ENCODE peak calls at places on chromosomes 3 and 15, in four cellular contexts. One of them, this sample, is unnamed.
A peak's percentile ranks its signal among the peaks of the same experiment; 100 is the strongest.

GRCh38 chr3:126964950-126965349 is 18.0 kb upstream of the PLXNA1 start:
- DNase-seq in GM12878: no peak
- DNase-seq in K562: no peak
- DNase-seq in HepG2: no peak
- DNase-seq in this sample: no peak

GRCh38 chr3:121707531-121708273 is 41.8 kb downstream of the GOLGB1 start:
- DNase-seq in GM12878: no peak
- DNase-seq in HepG2: no peak
- DNase-seq in K562: no peak
- DNase-seq in this sample: no peak

GRCh38 chr15:68603951-68604350 is 25.2 kb downstream of the CORO2B start:
- DNase-seq in HepG2: no peak
- DNase-seq in K562: no peak
- DNase-seq in GM12878: no peak
- DNase-seq in this sample: no peak

GRCh38 chr15:31236184-31237041 is 90.2 kb upstream of the KLF13 start:
- DNase-seq in GM12878: no peak
- DNase-seq in K562: peak; percentile 63
- DNase-seq in HepG2: peak; percentile 64
- DNase-seq in this sample: no peak

GRCh38 chr3:33315826-33316225 is 38.6 kb downstream of the FBXL2 start:
- DNase-seq in K562: no peak
- DNase-seq in GM12878: no peak
- DNase-seq in HepG2: peak; percentile 38
- DNase-seq in this sample: no peak

GRCh38 chr3:13199006-13199776 is 126.0 kb upstream of the IQSEC1 start:
- DNase-seq in GM12878: no peak
- DNase-seq in K562: no peak
- DNase-seq in HepG2: no peak
- DNase-seq in this sample: no peak

GRCh38 chr15:80977627-80978036 is 12.0 kb downstream of the MESD start:
- DNase-seq in K562: peak; percentile 81
- DNase-seq in HepG2: peak; percentile 35
- DNase-seq in GM12878: no peak
- DNase-seq in this sample: peak; percentile 79

GRCh38 chr3:23697416-23697815 is 108.3 kb upstream of the UBE2E1 start:
- DNase-seq in HepG2: no peak
- DNase-seq in K562: no peak
- DNase-seq in GM12878: no peak
- DNase-seq in this sample: no peak

GRCh38 chr3:28476194-28476593 is 127.6 kb upstream of the AZI2 start:
- DNase-seq in GM12878: peak; percentile 5
- DNase-seq in HepG2: peak; percentile 23
- DNase-seq in K562: peak; percentile 11
- DNase-seq in this sample: no peak

GRCh38 chr3:152386208-152386607 is 117.5 kb downstream of the MBNL1 start:
- DNase-seq in GM12878: no peak
- DNase-seq in K562: no peak
- DNase-seq in HepG2: no peak
- DNase-seq in this sample: no peak

GRCh38 chr15:48176097-48176496 is 2.0 kb downstream of the MYEF2 start:
- DNase-seq in GM12878: no peak
- DNase-seq in K562: no peak
- DNase-seq in HepG2: no peak
- DNase-seq in this sample: no peak

GRCh38 chr15:101828774-101829173 is 16.8 kb downstream of the OR4F15 start:
- DNase-seq in GM12878: no peak
- DNase-seq in HepG2: no peak
- DNase-seq in K562: peak; percentile 9
- DNase-seq in this sample: no peak

GRCh38 chr15:75450307-75451201 is 936 bp downstream of the SIN3A start:
- DNase-seq in K562: peak; percentile 90
- DNase-seq in HepG2: peak; percentile 93
- DNase-seq in GM12878: peak; percentile 87
- DNase-seq in this sample: peak; percentile 94

GRCh38 chr3:16302082-16302631 is 37.1 kb downstream of the OXNAD1 start:
- DNase-seq in HepG2: no peak
- DNase-seq in K562: no peak
- DNase-seq in GM12878: no peak
- DNase-seq in this sample: no peak

GRCh38 chr3:32940726-32941125 is 10.7 kb upstream of the CCR4 start:
- DNase-seq in K562: no peak
- DNase-seq in GM12878: no peak
- DNase-seq in HepG2: no peak
- DNase-seq in this sample: no peak

GRCh38 chr3:108021131-108021530 is 69.7 kb downstream of the CD47 start:
- DNase-seq in GM12878: no peak
- DNase-seq in HepG2: no peak
- DNase-seq in K562: no peak
- DNase-seq in this sample: no peak

GRCh38 chr3:194976813-194977322 is 291.2 kb downstream of the FAM43A start:
- DNase-seq in GM12878: no peak
- DNase-seq in K562: no peak
- DNase-seq in HepG2: peak; percentile 30
- DNase-seq in this sample: no peak

GRCh38 chr3:194956697-194957396 is 271.2 kb downstream of the FAM43A start:
- DNase-seq in K562: no peak
- DNase-seq in GM12878: no peak
- DNase-seq in HepG2: no peak
- DNase-seq in this sample: no peak

GRCh38 chr3:106345353-106346027 is 476.7 kb upstream of the CBLB start:
- DNase-seq in GM12878: no peak
- DNase-seq in HepG2: no peak
- DNase-seq in K562: no peak
- DNase-seq in this sample: no peak

GRCh38 chr3:154783053-154784037 is 296.8 kb upstream of the MME start:
- DNase-seq in K562: no peak
- DNase-seq in HepG2: no peak
- DNase-seq in GM12878: no peak
- DNase-seq in this sample: no peak

GRCh38 chr15:88748651-88749050 is 54.6 kb upstream of the ACAN start:
- DNase-seq in K562: no peak
- DNase-seq in HepG2: no peak
- DNase-seq in GM12878: no peak
- DNase-seq in this sample: no peak

GRCh38 chr3:128176270-128176831 is 23.1 kb downstream of the EEFSEC start:
- DNase-seq in GM12878: no peak
- DNase-seq in HepG2: no peak
- DNase-seq in K562: no peak
- DNase-seq in this sample: no peak

GRCh38 chr15:29018983-29019875 is 133.5 kb downstream of the APBA2 start:
- DNase-seq in HepG2: no peak
- DNase-seq in GM12878: no peak
- DNase-seq in K562: no peak
- DNase-seq in this sample: no peak

GRCh38 chr3:196757876-196758739 is 18.5 kb downstream of the PAK2 start:
- DNase-seq in GM12878: no peak
- DNase-seq in HepG2: no peak
- DNase-seq in K562: no peak
- DNase-seq in this sample: no peak

GRCh38 chr15:51227967-51228783 is 110.2 kb downstream of the CYP19A1 start:
- DNase-seq in K562: peak; percentile 86
- DNase-seq in GM12878: peak; percentile 76
- DNase-seq in HepG2: peak; percentile 24
- DNase-seq in this sample: peak; percentile 7

GRCh38 chr3:52480768-52481715 is 14.1 kb upstream of the STAB1 start:
- DNase-seq in HepG2: no peak
- DNase-seq in K562: no peak
- DNase-seq in GM12878: no peak
- DNase-seq in this sample: no peak
- H3K36me3 ChIP-seq in HepG2: peaks cover 68% of the 10 kb centered on the region
- H3K36me3 ChIP-seq in K562: peaks cover 72% of the 10 kb centered on the region
- H3K36me3 ChIP-seq in GM12878: peaks cover 32% of the 10 kb centered on the region
- H3K36me3 ChIP-seq in this sample: peaks cover 45% of the 10 kb centered on the region

GRCh38 chr3:66606868-66607267 is 106.0 kb upstream of the LRIG1 start:
- DNase-seq in GM12878: no peak
- DNase-seq in HepG2: no peak
- DNase-seq in K562: no peak
- DNase-seq in this sample: no peak

GRCh38 chr3:66604476-66604875 is 103.7 kb upstream of the LRIG1 start:
- DNase-seq in GM12878: no peak
- DNase-seq in K562: no peak
- DNase-seq in HepG2: no peak
- DNase-seq in this sample: no peak

GRCh38 chr3:66606126-66606525 is 105.3 kb upstream of the LRIG1 start:
- DNase-seq in HepG2: no peak
- DNase-seq in K562: no peak
- DNase-seq in GM12878: no peak
- DNase-seq in this sample: no peak

GRCh38 chr3:66610548-66610909 is 109.7 kb upstream of the LRIG1 start:
- DNase-seq in HepG2: no peak
- DNase-seq in K562: no peak
- DNase-seq in GM12878: no peak
- DNase-seq in this sample: no peak

DNA sequence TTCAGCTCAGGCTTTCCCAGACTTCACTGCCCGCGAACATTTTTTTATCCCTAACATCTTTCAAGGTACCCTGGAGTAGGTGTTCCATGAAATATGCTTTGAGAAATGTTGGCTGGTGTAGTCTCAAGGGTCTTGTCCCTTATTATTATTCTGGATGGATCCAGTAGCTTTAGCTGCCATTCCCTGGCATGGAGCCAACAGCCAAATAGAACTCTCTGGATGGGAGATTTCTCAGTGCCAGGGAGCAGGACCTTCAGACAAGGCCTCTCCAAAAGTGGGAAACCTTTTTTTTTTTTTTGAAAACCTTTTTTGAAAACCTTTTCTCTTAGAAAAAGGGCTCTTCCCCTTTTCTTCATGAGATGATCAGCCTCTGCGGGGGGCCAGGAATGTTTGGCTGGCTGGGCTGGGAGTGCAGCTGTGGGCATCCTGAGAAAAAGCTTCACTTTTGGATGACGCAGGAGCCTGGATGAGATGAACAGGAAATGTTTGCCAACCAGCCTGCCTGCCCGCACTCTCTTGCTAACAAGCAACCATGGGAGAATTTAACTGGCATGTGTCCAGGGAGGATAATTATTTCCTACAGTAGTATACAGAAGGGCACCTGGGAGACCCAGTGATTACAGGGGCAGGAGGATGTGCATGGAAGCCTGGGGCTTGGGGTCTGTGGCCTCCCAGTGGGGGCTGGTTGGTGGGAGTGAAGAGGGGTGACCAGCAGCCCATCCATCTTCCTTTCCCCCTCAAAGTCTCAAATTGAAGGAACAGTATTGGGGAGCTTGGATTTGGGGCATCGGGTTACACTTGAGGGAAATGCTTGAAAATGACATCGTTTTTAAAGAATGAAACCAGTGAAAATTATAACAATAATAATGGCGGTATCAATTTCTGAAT is 109.1 kb upstream of the LRIG1 start:
- DNase-seq in K562: no peak
- DNase-seq in GM12878: no peak
- DNase-seq in HepG2: no peak
- DNase-seq in this sample: peak; percentile 77
- TF ChIP-seq HDAC2 in K562: no peak
- TF ChIP-seq HDAC2 in GM12878: no peak
- TF ChIP-seq HDAC2 in HepG2: no peak
- TF ChIP-seq HDAC2 in this sample: no peak

GRCh38 chr3:150755902-150756301 is 7.1 kb downstream of the SIAH2 start:
- DNase-seq in HepG2: no peak
- DNase-seq in GM12878: no peak
- DNase-seq in K562: no peak
- DNase-seq in this sample: no peak
- H3K36me3 ChIP-seq in HepG2: peaks cover 48% of the 10 kb centered on the region
- H3K36me3 ChIP-seq in GM12878: no peaks in the 10 kb centered on the region
- H3K36me3 ChIP-seq in K562: peaks cover 64% of the 10 kb centered on the region
- H3K36me3 ChIP-seq in this sample: no peaks in the 10 kb centered on the region

GRCh38 chr3:72260590-72260914 is 475.6 kb upstream of the PROK2 start:
- DNase-seq in HepG2: no peak
- DNase-seq in K562: no peak
- DNase-seq in GM12878: no peak
- DNase-seq in this sample: no peak

GRCh38 chr3:72258786-72259185 is 473.8 kb upstream of the PROK2 start:
- DNase-seq in HepG2: no peak
- DNase-seq in K562: no peak
- DNase-seq in GM12878: no peak
- DNase-seq in this sample: no peak

GRCh38 chr3:72258366-72258765 is 473.4 kb upstream of the PROK2 start:
- DNase-seq in K562: no peak
- DNase-seq in GM12878: no peak
- DNase-seq in HepG2: no peak
- DNase-seq in this sample: no peak

GRCh38 chr3:72261566-72262564 is 476.9 kb upstream of the PROK2 start:
- DNase-seq in K562: no peak
- DNase-seq in GM12878: no peak
- DNase-seq in HepG2: no peak
- DNase-seq in this sample: no peak

DNA sequence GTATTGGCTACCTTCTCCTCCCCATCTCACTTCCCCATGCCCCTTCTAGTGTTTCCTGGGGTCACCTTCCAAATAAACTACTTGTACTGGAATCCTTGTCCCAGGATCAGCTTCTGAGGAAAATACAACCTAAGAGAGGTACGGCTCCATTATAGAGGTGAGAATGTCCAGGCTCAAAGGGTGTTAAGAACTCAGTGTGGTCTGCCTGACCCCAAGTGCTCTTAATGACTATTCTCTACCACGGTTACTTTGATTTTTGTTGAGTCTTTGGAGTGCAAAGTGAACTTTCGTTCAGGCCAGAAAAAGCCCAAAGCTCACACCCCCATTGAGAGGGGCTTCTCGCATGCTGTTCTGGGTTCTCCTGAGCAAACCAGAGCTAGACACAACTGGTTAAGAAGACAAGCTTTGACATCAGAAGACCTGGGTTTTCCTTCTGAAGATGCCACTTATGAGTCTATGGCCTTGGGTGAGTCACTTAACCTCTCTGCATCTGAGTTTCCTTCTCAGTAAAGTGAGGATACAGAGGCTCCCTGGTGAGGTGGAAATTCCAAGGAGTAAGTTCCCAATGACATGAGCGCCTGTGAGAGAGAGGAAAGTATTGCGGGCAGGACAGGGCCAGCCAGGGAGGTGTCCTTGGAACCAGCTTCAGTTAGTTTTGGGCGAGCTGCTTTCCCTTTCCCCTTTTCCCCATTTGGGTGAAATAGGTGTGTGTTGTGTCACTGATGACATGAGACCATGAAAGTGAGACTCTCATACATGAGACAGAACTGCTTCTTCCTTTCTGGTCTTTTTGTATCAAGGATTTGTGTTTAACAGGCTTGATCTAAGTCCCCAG is 475.0 kb upstream of the PROK2 start:
- DNase-seq in HepG2: no peak
- DNase-seq in GM12878: no peak
- DNase-seq in K562: no peak
- DNase-seq in this sample: no peak
- TF ChIP-seq HDAC2 in HepG2: no peak
- TF ChIP-seq HDAC2 in GM12878: no peak
- TF ChIP-seq HDAC2 in K562: no peak
- TF ChIP-seq HDAC2 in this sample: no peak

DNA sequence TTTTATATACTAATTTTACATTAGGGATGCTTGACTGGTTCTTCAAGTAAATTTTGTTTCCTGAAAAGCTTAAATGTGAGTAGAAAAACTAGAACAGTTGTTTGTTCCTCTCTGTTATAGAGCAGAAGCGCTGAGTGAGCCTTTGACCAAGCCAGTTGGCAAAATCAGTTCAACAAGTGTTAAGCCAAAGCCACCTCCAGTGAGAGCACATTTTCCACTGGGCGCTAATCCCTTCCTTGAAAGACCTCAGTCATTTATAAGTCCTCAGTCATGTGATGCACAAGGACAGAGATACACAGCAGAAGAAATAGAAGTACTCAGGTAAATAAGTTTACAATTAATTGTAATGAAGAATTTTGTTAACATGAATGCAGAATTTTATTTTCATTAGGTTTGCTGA is 14.6 kb downstream of the CAPN7 start:
- DNase-seq in K562: no peak
- DNase-seq in HepG2: no peak
- DNase-seq in GM12878: no peak
- DNase-seq in this sample: no peak
- H3K36me3 ChIP-seq in K562: peaks cover 93% of the 10 kb centered on the region
- H3K36me3 ChIP-seq in HepG2: peaks cover 63% of the 10 kb centered on the region
- H3K36me3 ChIP-seq in GM12878: peaks cover 7% of the 10 kb centered on the region
- H3K36me3 ChIP-seq in this sample: peaks cover 30% of the 10 kb centered on the region